ENCODE peak calls at places on chromosomes 3 and 15, in eight cellular contexts. One of them, this sample, is unnamed.

GRCh38 chr3:146566138-146566537 is 21.7 kb upstream of the PLSCR1 start:
- DNase-seq in small intestine: no peak
- DNase-seq in GM19239: no peak
- DNase-seq in heart right ventricle: no peak
- DNase-seq in K562: no peak
- DNase-seq in fibroblast of lung: no peak
- DNase-seq in activated CD8-positive, alpha-beta memory T cell treated with anti-CD3 and anti-CD28 coated beads for 1 hour: no peak
- DNase-seq in CD4-positive, alpha-beta T cell: no peak
- DNase-seq in this sample: no peak

GRCh38 chr3:187949093-187949820 is 204.0 kb upstream of the BCL6 start:
- DNase-seq in small intestine: no peak
- DNase-seq in GM19239: no peak
- DNase-seq in heart right ventricle: peak
- DNase-seq in K562: no peak
- DNase-seq in fibroblast of lung: no peak
- DNase-seq in activated CD8-positive, alpha-beta memory T cell treated with anti-CD3 and anti-CD28 coated beads for 1 hour: no peak
- DNase-seq in CD4-positive, alpha-beta T cell: no peak
- DNase-seq in this sample: no peak

GRCh38 chr3:191003742-191004141 is 141.2 kb upstream of the GMNC start:
- DNase-seq in small intestine: no peak
- DNase-seq in GM19239: no peak
- DNase-seq in heart right ventricle: no peak
- DNase-seq in K562: no peak
- DNase-seq in fibroblast of lung: no peak
- DNase-seq in activated CD8-positive, alpha-beta memory T cell treated with anti-CD3 and anti-CD28 coated beads for 1 hour: no peak
- DNase-seq in CD4-positive, alpha-beta T cell: no peak
- DNase-seq in this sample: no peak

GRCh38 chr3:40713795-40714194 is 189.0 kb downstream of the ZNF621 start:
- DNase-seq in small intestine: no peak
- DNase-seq in GM19239: no peak
- DNase-seq in heart right ventricle: no peak
- DNase-seq in K562: no peak
- DNase-seq in fibroblast of lung: no peak
- DNase-seq in activated CD8-positive, alpha-beta memory T cell treated with anti-CD3 and anti-CD28 coated beads for 1 hour: no peak
- DNase-seq in CD4-positive, alpha-beta T cell: no peak
- DNase-seq in this sample: no peak

GRCh38 chr15:57607570-57608000 is 15.9 kb downstream of the MYZAP start:
- DNase-seq in small intestine: peak
- DNase-seq in GM19239: no peak
- DNase-seq in heart right ventricle: no peak
- DNase-seq in K562: no peak
- DNase-seq in fibroblast of lung: peak
- DNase-seq in activated CD8-positive, alpha-beta memory T cell treated with anti-CD3 and anti-CD28 coated beads for 1 hour: no peak
- DNase-seq in CD4-positive, alpha-beta T cell: no peak
- DNase-seq in this sample: no peak

GRCh38 chr3:187136936-187137335 is 2.4 kb downstream of the RPL39L start:
- DNase-seq in small intestine: no peak
- DNase-seq in GM19239: no peak
- DNase-seq in heart right ventricle: no peak
- DNase-seq in K562: no peak
- DNase-seq in fibroblast of lung: peak
- DNase-seq in activated CD8-positive, alpha-beta memory T cell treated with anti-CD3 and anti-CD28 coated beads for 1 hour: no peak
- DNase-seq in CD4-positive, alpha-beta T cell: no peak
- DNase-seq in this sample: no peak

GRCh38 chr3:129663045-129663446 is 56.6 kb upstream of the PLXND1 start:
- DNase-seq in small intestine: peak
- DNase-seq in GM19239: no peak
- DNase-seq in heart right ventricle: no peak
- DNase-seq in K562: no peak
- DNase-seq in fibroblast of lung: peak
- DNase-seq in activated CD8-positive, alpha-beta memory T cell treated with anti-CD3 and anti-CD28 coated beads for 1 hour: no peak
- DNase-seq in CD4-positive, alpha-beta T cell: no peak
- DNase-seq in this sample: no peak

GRCh38 chr3:11570251-11570650 is 73.5 kb downstream of the VGLL4 start:
- DNase-seq in small intestine: no peak
- DNase-seq in GM19239: no peak
- DNase-seq in heart right ventricle: no peak
- DNase-seq in K562: no peak
- DNase-seq in fibroblast of lung: no peak
- DNase-seq in activated CD8-positive, alpha-beta memory T cell treated with anti-CD3 and anti-CD28 coated beads for 1 hour: no peak
- DNase-seq in CD4-positive, alpha-beta T cell: no peak
- DNase-seq in this sample: no peak

GRCh38 chr3:33439421-33440327 is 531 bp downstream of the UBP1 start:
- DNase-seq in small intestine: peak
- DNase-seq in GM19239: peak
- DNase-seq in heart right ventricle: peak
- DNase-seq in K562: peak
- DNase-seq in fibroblast of lung: peak
- DNase-seq in activated CD8-positive, alpha-beta memory T cell treated with anti-CD3 and anti-CD28 coated beads for 1 hour: peak
- DNase-seq in CD4-positive, alpha-beta T cell: peak
- DNase-seq in this sample: no peak

This sample was measured in Panc1.